ENCODE peak calls at places on chromosome 4, in four cellular contexts. X is stimulated activated CD4-positive, alpha-beta T cell treated with anti-CD3 and anti-CD28 coated beads, Interleukin-2, amount 100 ng/mL, for 24 hours; I is Calu3; N is NCI-H2081. K is an unnamed sample.

GRCh38 chr4:41258783-41259182 is 2.1 kb downstream of the UCHL1 start:
- DNase-seq in X (no peak), I (peak), N (peak), K (no peak)

GRCh38 chr4:1249731-1250526 is 999 bp upstream of the CTBP1 start:
- DNase-seq in X (peak), I (no peak), N (peak), K (peak)

GRCh38 chr4:122796801-122797404 is 29.7 kb upstream of the FGF2 start:
- DNase-seq in X (no peak), I (no peak), N (no peak), K (no peak)

GRCh38 chr4:10124167-10124930 is 7.8 kb upstream of the WDR1 start:
- DNase-seq in X (no peak), I (no peak), N (no peak), K (no peak)

GRCh38 chr4:58564695-58565094 is 1454.5 kb upstream of the IGFBP7 start:
- DNase-seq in X (no peak), I (no peak), N (no peak), K (no peak)

GRCh38 chr4:139975830-139976272 is 178.1 kb downstream of the MAML3 start:
- DNase-seq in X (no peak), I (peak), N (no peak), K (no peak)

GRCh38 chr4:83618991-83619390 is 83.1 kb downstream of the GPAT3 start:
- DNase-seq in X (no peak), I (peak), N (no peak), K (no peak)

GRCh38 chr4:184632842-184633241 is 16.4 kb downstream of the CASP3 start:
- DNase-seq in X (no peak), I (no peak), N (no peak), K (no peak)

GRCh38 chr4:138697771-138698170 is 317.8 kb upstream of the NOCT start:
- DNase-seq in X (no peak), I (no peak), N (no peak), K (no peak)

GRCh38 chr4:140238353-140239041 is 84.5 kb upstream of the MAML3 start:
- DNase-seq in X (no peak), I (peak), N (peak), K (no peak)

GRCh38 chr4:110480741-110481271 is 4.9 kb downstream of the ENPEP start:
- DNase-seq in X (no peak), I (no peak), N (no peak), K (no peak)

GRCh38 chr4:102308032-102308799 is 37.1 kb downstream of the SLC39A8 start:
- DNase-seq in X (no peak), I (no peak), N (no peak), K (no peak)

GRCh38 chr4:692771-693554 is 4.0 kb upstream of the SLC49A3 start:
- DNase-seq in X (no peak), I (no peak), N (no peak), K (no peak)

K was measured in naive thymus-derived CD4-positive, alpha-beta T cell.